ENCODE peak calls at places on chromosomes 12 and 14, in eight cellular contexts. K is fibroblast of villous mesenchyme; A is breast epithelium; O is CD8-positive, alpha-beta T cell; M is BJ; C is body of pancreas; X is psoas muscle; D is fibroblast of lung. G is an unnamed sample.

GRCh38 chr12:130014485-130014807 is 110.6 kb upstream of the TMEM132D start:
- DNase-seq in C (no peak), K (no peak), O (no peak), D (no peak), A (no peak), M (no peak), X (no peak), G (no peak)

GRCh38 chr14:33728010-33728498 is 222.8 kb downstream of the EGLN3 start:
- DNase-seq in C (no peak), D (no peak), K (no peak), A (no peak), X (no peak), O (no peak), M (no peak), G (no peak)

GRCh38 chr14:90344920-90345557 is 13.3 kb upstream of the NRDE2 start:
- DNase-seq in C (no peak), D (no peak), M (no peak), O (no peak), A (no peak), K (no peak), X (no peak), G (no peak)

GRCh38 chr12:76268267-76268666 is 79.9 kb downstream of the BBS10 start:
- DNase-seq in M (no peak), A (no peak), O (no peak), C (no peak), K (no peak), X (no peak), D (peak; percentile 64), G (no peak)

GRCh38 chr14:86826641-86827040 is 1166.3 kb downstream of the GALC start:
- DNase-seq in K (peak; percentile 14), O (no peak), D (no peak), X (no peak), M (no peak), A (no peak), C (no peak), G (no peak)

GRCh38 chr12:104546575-104546974 is 89.8 kb downstream of the CHST11 start:
- DNase-seq in C (no peak), X (no peak), O (no peak), M (no peak), K (no peak), D (no peak), A (no peak), G (no peak)

GRCh38 chr12:8036366-8036765 is 3.9 kb downstream of the FOXJ2 start:
- DNase-seq in C (peak; percentile 45), M (no peak), O (no peak), X (peak; percentile 63), A (no peak), D (peak; percentile 23), K (no peak), G (no peak)

GRCh38 chr12:41188058-41188840 is at the start of gene PDZRN4:
- DNase-seq in A (no peak), X (peak; percentile 16), M (no peak), K (no peak), O (no peak), C (no peak), D (no peak), G (no peak)

GRCh38 chr12:124512667-124513296 is 54.6 kb downstream of the NCOR2 start:
- DNase-seq in C (peak; percentile 83), O (no peak), X (peak; percentile 93), M (peak; percentile 71), K (peak; percentile 95), D (peak; percentile 97), A (peak; percentile 85), G (peak; percentile 91)

GRCh38 chr14:41558527-41558926 is 48.1 kb upstream of the LRFN5 start:
- DNase-seq in K (no peak), C (no peak), M (no peak), O (no peak), D (no peak), X (no peak), A (no peak), G (no peak)

GRCh38 chr14:73943083-73943482 is 6.8 kb downstream of the FAM161B start:
- DNase-seq in M (peak; percentile 43), D (peak; percentile 11), A (no peak), K (peak; percentile 88), O (no peak), C (no peak), X (no peak), G (no peak)

GRCh38 chr14:102939820-102940561 is 17.5 kb downstream of the AMN start:
- DNase-seq in K (no peak), D (no peak), A (no peak), M (no peak), X (no peak), O (no peak), C (no peak), G (no peak)

GRCh38 chr12:110301065-110301806 is 20.2 kb downstream of the ATP2A2 start:
- DNase-seq in X (no peak), K (no peak), O (no peak), C (no peak), D (no peak), M (no peak), A (no peak), G (no peak)

GRCh38 chr14:51398898-51399297 is 158.9 kb downstream of the TMX1 start:
- DNase-seq in X (peak; percentile 29), C (no peak), K (peak; percentile 63), O (no peak), M (peak; percentile 59), A (no peak), D (peak; percentile 84), G (peak; percentile 66)

GRCh38 chr12:101455685-101456084 is 19.5 kb upstream of the SPIC start:
- DNase-seq in X (no peak), D (no peak), C (no peak), O (peak; percentile 9), M (no peak), A (no peak), K (no peak), G (no peak)

GRCh38 chr14:22994762-22995275 is 12.5 kb upstream of the AJUBA start:
- DNase-seq in K (peak; percentile 66), O (no peak), A (no peak), D (peak; percentile 56), C (peak; percentile 32), X (no peak), M (no peak), G (peak; percentile 75)

GRCh38 chr14:58465425-58465824 is 37.9 kb downstream of the KIAA0586 start:
- DNase-seq in D (peak; percentile 39), O (no peak), X (no peak), A (no peak), M (no peak), C (no peak), K (peak; percentile 14), G (no peak)

GRCh38 chr12:7806863-7807487 is 17.8 kb downstream of the NANOG start:
- DNase-seq in A (no peak), K (peak; percentile 61), X (peak; percentile 34), C (peak; percentile 69), D (peak; percentile 49), O (peak; percentile 43), M (peak; percentile 15), G (peak; percentile 53)

GRCh38 chr14:22910916-22911315 is 8.0 kb downstream of the RBM23 start:
- DNase-seq in X (no peak), M (no peak), C (no peak), K (no peak), O (no peak), A (no peak), D (no peak), G (no peak)

GRCh38 chr14:32370720-32371119 is 41.6 kb downstream of the AKAP6 start:
- DNase-seq in M (peak; percentile 70), X (no peak), D (peak; percentile 86), O (no peak), A (no peak), K (peak; percentile 63), C (no peak), G (peak; percentile 45)

GRCh38 chr12:53052419-53053222 is 2.8 kb downstream of the TNS2 start:
- DNase-seq in C (peak; percentile 94), D (peak; percentile 81), M (no peak), K (peak; percentile 86), X (peak; percentile 92), O (no peak), A (peak; percentile 88), G (no peak)
- H3K4me3 ChIP-seq in C (no peak overlapping the region), D (peak overlapping the region; percentile 83), M (peak overlapping the region; percentile 9), K (peak overlapping the region; percentile 89), X (peak overlapping the region; percentile 86), O (no peak overlapping the region), A (peak overlapping the region; percentile 78), G (no peak overlapping the region)

DNA sequence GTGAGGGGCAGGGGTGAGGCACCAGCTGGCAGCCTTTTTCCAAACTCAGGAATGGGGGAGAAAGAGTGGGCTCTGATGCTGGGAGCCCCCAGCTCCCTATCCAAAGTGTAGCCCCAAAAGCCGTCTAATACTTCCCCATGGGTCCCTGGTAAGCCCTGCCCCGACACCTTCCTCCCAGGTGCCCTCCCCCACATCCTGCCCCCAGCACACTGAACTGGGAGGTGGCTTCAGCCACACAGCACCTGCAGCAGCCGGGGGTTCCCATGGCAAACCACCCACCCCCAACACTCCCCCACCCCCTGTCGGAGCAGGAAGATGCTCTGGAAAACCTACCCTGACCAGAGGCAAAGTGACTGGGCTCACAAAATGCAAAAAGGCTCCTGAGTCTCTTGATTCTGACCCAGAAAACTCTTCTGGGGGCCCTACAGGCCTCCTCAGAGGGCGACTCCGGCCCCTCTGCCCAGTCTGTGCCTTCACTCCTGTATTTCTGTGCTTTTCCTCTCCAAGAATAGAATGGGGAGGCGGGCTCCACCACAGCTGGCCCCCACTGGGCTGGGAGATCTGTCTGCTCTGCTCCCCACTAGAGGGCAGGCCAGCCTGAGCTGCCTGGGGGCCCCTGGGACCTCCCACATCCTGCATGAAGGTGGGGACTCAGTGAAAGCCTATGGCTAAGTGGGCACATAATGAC is 81.6 kb downstream of the ITPK1 start:
- DNase-seq in O (peak; percentile 50), K (no peak), D (no peak), X (no peak), C (no peak), M (no peak), A (no peak), G (no peak)
- TF ChIP-seq CTCF in O (peak; percentile 74), K (peak; percentile 63), D (peak; percentile 17), X (peak; percentile 20), C (no peak), M (peak; percentile 45), A (no peak), G (peak; percentile 53)

DNA sequence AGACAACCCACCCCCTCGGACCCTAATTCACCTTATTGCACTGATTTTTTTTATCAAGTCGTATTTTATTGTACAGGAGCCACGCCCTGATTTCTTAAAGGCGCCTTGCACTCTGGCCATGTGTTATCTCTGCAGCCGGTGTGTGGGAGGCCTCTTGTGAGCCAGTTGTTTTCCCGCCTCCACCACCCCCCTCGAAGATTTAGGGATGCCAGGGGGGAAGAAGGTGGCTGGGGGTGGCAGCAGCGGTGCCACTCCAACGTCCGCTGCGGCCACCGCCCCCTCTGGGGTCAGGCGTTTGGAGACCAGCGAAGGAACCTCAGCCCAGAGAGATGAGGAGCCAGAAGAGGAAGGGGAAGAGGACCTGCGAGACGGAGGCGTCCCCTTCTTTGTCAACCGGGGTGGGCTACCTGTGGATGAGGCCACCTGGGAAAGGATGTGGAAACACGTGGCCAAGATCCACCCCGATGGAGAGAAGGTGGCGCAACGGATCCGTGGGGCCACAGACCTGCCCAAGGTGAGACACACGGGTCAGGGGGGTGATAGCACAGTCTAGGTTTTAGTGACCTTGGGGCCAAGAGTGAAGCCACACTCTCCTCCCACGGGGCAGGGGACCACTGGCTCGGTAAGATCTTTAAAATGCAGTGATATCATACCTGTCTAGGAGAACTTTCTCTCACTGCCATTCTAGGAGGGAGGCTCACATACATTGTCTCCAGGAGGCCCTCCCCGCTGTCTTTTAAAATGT is 1.5 kb downstream of the VASH1 start:
- DNase-seq in A (no peak), C (no peak), M (no peak), O (no peak), D (no peak), K (no peak), X (no peak), G (no peak)
- H3K4me3 ChIP-seq in A (peak overlapping the region; percentile 71), C (no peak overlapping the region), M (peak overlapping the region; percentile 60), O (peak overlapping the region; percentile 52), D (peak overlapping the region; percentile 77), K (peak overlapping the region; percentile 59), X (peak overlapping the region; percentile 75), G (peak overlapping the region; percentile 61)

GRCh38 chr12:127133675-127134335 is 1133.2 kb upstream of the TMEM132C start:
- DNase-seq in O (no peak), D (no peak), C (no peak), A (no peak), M (no peak), X (no peak), K (peak; percentile 18), G (no peak)
- TF ChIP-seq CTCF in O (no peak), D (no peak), C (no peak), A (no peak), M (peak; percentile 4), X (no peak), K (no peak), G (no peak)

G was measured in HFF-Myc.